ENCODE peak calls at places on chromosomes 4 and X, in four cellular contexts. C is lung; S is CD4-positive, CD25-positive, alpha-beta regulatory T cell; A is psoas muscle. K is an unnamed sample.
A peak's percentile ranks its signal among the peaks of the same experiment; 100 is the strongest.

GRCh38 chrX:554271-554670 is 76.3 kb upstream of the SHOX start:
- DNase-seq in C (peak; percentile 16), S (no peak), A (no peak), K (no peak)

GRCh38 chrX:155997436-155997835 is at the start of gene IL9R:
- DNase-seq in C (no peak), S (peak; percentile 8), A (no peak), K (no peak)

GRCh38 chr4:130812117-130812765 is 1716.3 kb downstream of the C4orf33 start:
- DNase-seq in C (no peak), S (no peak), A (no peak), K (no peak)

GRCh38 chrX:129522184-129523059 is 868 bp downstream of the SMARCA1 start:
- DNase-seq in C (peak; percentile 46), S (no peak), A (peak; percentile 41), K (no peak)

GRCh38 chr4:120062663-120063195 is 3.9 kb downstream of the MAD2L1 start:
- DNase-seq in C (no peak), S (no peak), A (no peak), K (no peak)

GRCh38 chrX:153608376-153608775 is 9.4 kb upstream of the CCNQ start:
- DNase-seq in C (no peak), S (no peak), A (no peak), K (no peak)

GRCh38 chrX:106608016-106608415 is 3.8 kb upstream of the RADX start:
- DNase-seq in C (peak; percentile 39), S (peak; percentile 33), A (no peak), K (no peak)

GRCh38 chr4:8703857-8704495 is 111.4 kb downstream of the CPZ start:
- DNase-seq in C (no peak), S (no peak), A (no peak), K (no peak)

GRCh38 chrX:68660746-68661145 is 13.3 kb downstream of the STARD8 start:
- DNase-seq in C (no peak), S (no peak), A (no peak), K (no peak)

GRCh38 chr4:147456706-147457105 is 24.2 kb upstream of the EDNRA start:
- DNase-seq in C (no peak), S (no peak), A (no peak), K (no peak)

GRCh38 chrX:15177316-15177715 is 92.6 kb downstream of the ASB9 start:
- DNase-seq in C (no peak), S (no peak), A (no peak), K (no peak)

GRCh38 chrX:63922221-63922620 is 137.2 kb upstream of the ARHGEF9 start:
- DNase-seq in C (no peak), S (no peak), A (no peak), K (no peak)

GRCh38 chr4:57691370-57691769 is 581.2 kb upstream of the IGFBP7 start:
- DNase-seq in C (no peak), S (no peak), A (no peak), K (no peak)

GRCh38 chr4:151687021-151687640 is 73.7 kb downstream of the GATB start:
- DNase-seq in C (no peak), S (no peak), A (no peak), K (no peak)

GRCh38 chr4:4524364-4524763 is 17.5 kb downstream of the STX18 start:
- DNase-seq in C (no peak), S (peak; percentile 33), A (no peak), K (no peak)

GRCh38 chr4:126850286-126850685 is 782.5 kb upstream of the INTU start:
- DNase-seq in C (no peak), S (no peak), A (no peak), K (no peak)

GRCh38 chrX:24341795-24342194 is 18.6 kb upstream of the SUPT20HL1 start:
- DNase-seq in C (no peak), S (no peak), A (no peak), K (no peak)

DNA sequence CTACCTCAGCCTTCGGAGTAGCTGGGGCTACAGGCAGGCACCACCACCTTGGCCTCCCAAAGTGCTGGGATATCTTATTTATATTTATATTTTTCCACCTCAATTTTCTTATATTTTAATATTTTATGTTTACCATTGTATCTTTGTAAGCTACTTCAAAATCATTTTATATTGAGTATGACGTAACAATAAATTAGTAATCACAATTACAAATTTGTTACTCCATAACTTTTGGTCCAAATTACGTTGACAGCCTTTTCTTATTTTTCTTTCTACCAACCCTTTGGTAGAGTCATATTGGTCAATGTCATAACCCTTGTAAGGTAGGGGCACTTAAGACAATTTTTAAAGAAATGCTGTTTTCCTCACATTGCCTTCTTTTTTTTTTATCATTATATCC is 104.0 kb upstream of the H2AZ1 start:
- DNase-seq in C (no peak), S (no peak), A (no peak), K (no peak)
- H3K4me3 ChIP-seq in C (no peak overlapping the region), S (no peak overlapping the region), A (no peak overlapping the region), K (no peak overlapping the region)

GRCh38 chr4:28001698-28002097 is 1141.1 kb downstream of the STIM2 start:
- DNase-seq in C (no peak), S (no peak), A (no peak), K (no peak)
- H3K9me3 ChIP-seq in C (peaks cover 4% of the 10 kb centered on the region), S (no peaks in the 10 kb centered on the region), A (no peaks in the 10 kb centered on the region), K (peaks cover 5% of the 10 kb centered on the region)

GRCh38 chrX:51395807-51396728 is 63.4 kb downstream of the NUDT10 start:
- DNase-seq in C (no peak), S (peak; percentile 65), A (no peak), K (no peak)

DNA sequence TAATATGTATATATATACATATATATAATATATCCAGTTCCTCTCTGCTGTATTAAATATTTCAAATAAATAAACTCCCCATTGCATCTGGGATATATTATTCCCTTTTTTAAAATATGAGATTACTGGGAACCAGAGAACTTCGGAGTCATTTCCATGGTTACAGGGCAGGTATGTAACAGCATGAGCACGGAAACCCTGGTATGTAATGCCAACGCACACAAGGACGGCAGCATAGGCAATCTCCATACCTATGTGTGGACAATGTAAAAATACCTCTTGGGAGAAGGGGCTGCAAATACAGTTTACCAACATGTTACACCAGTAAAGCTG is 62.8 kb downstream of the NUDT10 start:
- DNase-seq in C (no peak), S (no peak), A (no peak), K (no peak)
- H3K4me3 ChIP-seq in C (no peak overlapping the region), S (peak overlapping the region; percentile 81), A (peak overlapping the region; percentile 51), K (no peak overlapping the region)

GRCh38 chr4:15348695-15349094 is 79.1 kb upstream of the C1QTNF7 start:
- DNase-seq in C (no peak), S (no peak), A (no peak), K (no peak)

GRCh38 chr4:15349965-15350364 is 77.9 kb upstream of the C1QTNF7 start:
- DNase-seq in C (no peak), S (no peak), A (no peak), K (no peak)

GRCh38 chr4:15352508-15352907 is 75.3 kb upstream of the C1QTNF7 start:
- DNase-seq in C (no peak), S (no peak), A (no peak), K (no peak)

GRCh38 chr4:15348236-15348635 is 79.6 kb upstream of the C1QTNF7 start:
- DNase-seq in C (no peak), S (no peak), A (no peak), K (no peak)

DNA sequence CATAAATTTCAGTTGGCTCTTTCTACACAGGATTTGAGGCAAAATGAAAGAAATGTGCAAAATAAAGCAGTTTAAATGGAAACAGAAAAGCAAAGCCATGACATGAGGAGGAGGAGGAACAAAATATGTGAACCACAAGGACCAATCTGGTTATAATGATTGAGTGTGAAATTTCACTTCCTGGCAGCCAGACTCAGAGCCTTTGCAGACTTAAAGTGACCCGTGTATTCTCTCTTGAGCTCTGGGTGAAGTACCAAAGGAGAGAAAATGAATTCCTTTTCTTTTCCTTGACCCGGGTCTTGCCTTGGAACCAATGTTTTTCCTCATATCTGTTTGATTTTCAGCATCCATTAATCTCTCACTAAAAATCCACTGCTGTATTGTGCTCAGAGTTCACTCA is 78.4 kb upstream of the C1QTNF7 start:
- DNase-seq in C (no peak), S (no peak), A (no peak), K (no peak)
- H3K9me3 ChIP-seq in C (peaks cover 2% of the 10 kb centered on the region), S (no peaks in the 10 kb centered on the region), A (no peaks in the 10 kb centered on the region), K (no peaks in the 10 kb centered on the region)

GRCh38 chrX:2360731-2361130 is 140.0 kb downstream of the DHRSX start:
- DNase-seq in C (no peak), S (no peak), A (no peak), K (no peak)
- H3K4me3 ChIP-seq in C (no peak overlapping the region), S (no peak overlapping the region), A (no peak overlapping the region), K (no peak overlapping the region)